ENCODE peak calls at places on chromosomes 6 and 20, in six cellular contexts. N, X, D, C, W and S are unnamed samples.

GRCh38 chr6:143634486-143634885 is 43.3 kb upstream of the PHACTR2 start:
- DNase-seq in N (no peak), X (no peak), D (no peak), C (no peak), W (no peak), S (no peak)

GRCh38 chr20:8981482-8981881 is 87.4 kb upstream of the PLCB4 start:
- DNase-seq in N (no peak), X (no peak), D (no peak), C (no peak), W (no peak), S (no peak)

GRCh38 chr6:106562001-106562400 is 67.3 kb downstream of the RTN4IP1 start:
- DNase-seq in N (no peak), X (no peak), D (no peak), C (no peak), W (no peak), S (no peak)

GRCh38 chr6:27545271-27546046 is 72.6 kb upstream of the ZNF184 start:
- DNase-seq in N (no peak), X (no peak), D (no peak), C (no peak), W (no peak), S (no peak)

GRCh38 chr6:42569102-42570028 is 5.5 kb downstream of the UBR2 start:
- DNase-seq in N (no peak), X (no peak), D (no peak), C (no peak), W (no peak), S (no peak)

GRCh38 chr6:14059791-14060436 is 57.7 kb upstream of the CD83 start:
- DNase-seq in N (no peak), X (no peak), D (peak; percentile 47), C (no peak), W (no peak), S (peak; percentile 55)

GRCh38 chr20:62860924-62861691 is 514 bp downstream of the TCFL5 start:
- DNase-seq in N (peak; percentile 38), X (no peak), D (no peak), C (peak; percentile 41), W (no peak), S (no peak)

GRCh38 chr20:20075032-20075431 is 22.7 kb downstream of the CFAP61 start:
- DNase-seq in N (no peak), X (no peak), D (no peak), C (no peak), W (no peak), S (no peak)

GRCh38 chr6:111358454-111358853 is 124.6 kb downstream of the REV3L start:
- DNase-seq in N (no peak), X (no peak), D (no peak), C (no peak), W (no peak), S (no peak)

GRCh38 chr6:107122748-107123147 is 7.4 kb upstream of the BEND3 start:
- DNase-seq in N (no peak), X (no peak), D (no peak), C (no peak), W (no peak), S (no peak)

GRCh38 chr20:24683676-24684075 is 214.2 kb downstream of the SYNDIG1 start:
- DNase-seq in N (no peak), X (no peak), D (no peak), C (no peak), W (no peak), S (no peak)

GRCh38 chr6:137316626-137317025 is 97.4 kb upstream of the IFNGR1 start:
- DNase-seq in N (no peak), X (no peak), D (no peak), C (no peak), W (no peak), S (no peak)

GRCh38 chr6:37800904-37801669 is 18.4 kb upstream of the ZFAND3 start:
- DNase-seq in N (no peak), X (no peak), D (no peak), C (no peak), W (no peak), S (no peak)

GRCh38 chr6:130681028-130681427 is 146.2 kb upstream of the SMLR1 start:
- DNase-seq in N (no peak), X (no peak), D (no peak), C (no peak), W (no peak), S (no peak)

GRCh38 chr6:126880926-126881325 is 237.5 kb upstream of the RSPO3 start:
- DNase-seq in N (no peak), X (no peak), D (no peak), C (no peak), W (no peak), S (no peak)

GRCh38 chr6:27275025-27275956 is 27.8 kb downstream of the PRSS16 start:
- DNase-seq in N (no peak), X (no peak), D (no peak), C (no peak), W (no peak), S (no peak)

GRCh38 chr6:113457156-113457555 is 400.0 kb upstream of the MARCKS start:
- DNase-seq in N (no peak), X (no peak), D (peak; percentile 7), C (no peak), W (no peak), S (no peak)

GRCh38 chr20:6055161-6055783 is 1.4 kb upstream of the LRRN4 start:
- DNase-seq in N (no peak), X (no peak), D (no peak), C (no peak), W (no peak), S (no peak)

GRCh38 chr20:15653396-15654207 is 919.6 kb downstream of the KIF16B start:
- DNase-seq in N (no peak), X (no peak), D (no peak), C (no peak), W (no peak), S (no peak)

GRCh38 chr6:26205625-26206574 is 118.7 kb downstream of the HFE start:
- DNase-seq in N (peak; percentile 35), X (no peak), D (no peak), C (no peak), W (no peak), S (no peak)